ENCODE peak calls at places on chromosome 11, in six cellular contexts. C, R, N, I, S and A are unnamed samples.

GRCh38 chr11:34176980-34177319 is 71.5 kb downstream of the NAT10 start:
- DNase-seq in C (no peak), R (no peak), N (peak), I (no peak), S (no peak), A (no peak)

GRCh38 chr11:111303476-111303875 is 5.1 kb downstream of the POU2AF3 start:
- DNase-seq in C (no peak), R (no peak), N (peak), I (peak), S (no peak), A (no peak)

GRCh38 chr11:62336949-62337681 is at the start of gene ASRGL1:
- DNase-seq in C (peak), R (peak), N (peak), I (peak), S (peak), A (peak)

GRCh38 chr11:122678406-122678805 is 22.9 kb downstream of the UBASH3B start:
- DNase-seq in C (no peak), R (no peak), N (no peak), I (no peak), S (no peak), A (no peak)

GRCh38 chr11:12701815-12702214 is 27.6 kb downstream of the TEAD1 start:
- DNase-seq in C (no peak), R (no peak), N (no peak), I (no peak), S (no peak), A (no peak)

GRCh38 chr11:119509277-119509841 is 86.4 kb upstream of the THY1 start:
- DNase-seq in C (no peak), R (no peak), N (no peak), I (no peak), S (peak), A (no peak)

GRCh38 chr11:116558504-116559252 is 214.1 kb downstream of the BUD13 start:
- DNase-seq in C (no peak), R (no peak), N (no peak), I (no peak), S (peak), A (no peak)

GRCh38 chr11:133530501-133530835 is 1.8 kb downstream of the OPCML start:
- DNase-seq in C (no peak), R (no peak), N (no peak), I (no peak), S (no peak), A (no peak)

GRCh38 chr11:107653077-107653476 is 58.8 kb downstream of the SLN start:
- DNase-seq in C (no peak), R (no peak), N (no peak), I (no peak), S (no peak), A (no peak)

GRCh38 chr11:1843098-1843473 is 4.3 kb downstream of the TNNI2 start:
- DNase-seq in C (no peak), R (no peak), N (no peak), I (peak), S (no peak), A (no peak)

GRCh38 chr11:92740251-92740650 is 229.2 kb upstream of the MTNR1B start:
- DNase-seq in C (no peak), R (no peak), N (no peak), I (no peak), S (no peak), A (no peak)

GRCh38 chr11:91141655-91142054 is 918.8 kb upstream of the CHORDC1 start:
- DNase-seq in C (no peak), R (no peak), N (no peak), I (no peak), S (no peak), A (no peak)

GRCh38 chr11:45725121-45725520 is 59.7 kb upstream of the CHST1 start:
- DNase-seq in C (no peak), R (no peak), N (no peak), I (no peak), S (no peak), A (no peak)

GRCh38 chr11:13261600-13262061 is 16.0 kb upstream of the BMAL1 start:
- DNase-seq in C (no peak), R (no peak), N (no peak), I (no peak), S (peak), A (no peak)

GRCh38 chr11:26201411-26201810 is 130.5 kb upstream of the ANO3 start:
- DNase-seq in C (no peak), R (no peak), N (no peak), I (no peak), S (peak), A (no peak)

GRCh38 chr11:107011977-107012376 is 6.3 kb downstream of the GUCY1A2 start:
- DNase-seq in C (no peak), R (no peak), N (no peak), I (no peak), S (peak), A (no peak)

GRCh38 chr11:34050967-34051348 is 573 bp upstream of the CAPRIN1 start:
- DNase-seq in C (no peak), R (no peak), N (no peak), I (no peak), S (no peak), A (no peak)

GRCh38 chr11:124518900-124519541 is 24.4 kb downstream of the OR8B12 start:
- DNase-seq in C (no peak), R (no peak), N (peak), I (no peak), S (no peak), A (no peak)

GRCh38 chr11:123303924-123304323 is 108.9 kb upstream of the CLMP start:
- DNase-seq in C (peak), R (no peak), N (no peak), I (no peak), S (no peak), A (peak)

GRCh38 chr11:118139578-118139977 is 13.0 kb downstream of the SCN4B start:
- DNase-seq in C (no peak), R (no peak), N (no peak), I (no peak), S (no peak), A (no peak)

GRCh38 chr11:67027943-67028542 is 5.1 kb downstream of the SYT12 start:
- DNase-seq in C (no peak), R (no peak), N (no peak), I (no peak), S (no peak), A (no peak)

GRCh38 chr11:114776956-114777355 is 98.6 kb downstream of the NXPE2 start:
- DNase-seq in C (no peak), R (no peak), N (no peak), I (no peak), S (no peak), A (no peak)

GRCh38 chr11:88308576-88308975 is 29.0 kb downstream of the CTSC start:
- DNase-seq in C (no peak), R (no peak), N (no peak), I (no peak), S (no peak), A (no peak)

GRCh38 chr11:122140535-122140934 is 24.5 kb upstream of the BLID start:
- DNase-seq in C (no peak), R (no peak), N (no peak), I (no peak), S (peak), A (no peak)

GRCh38 chr11:19849107-19849789 is 136.6 kb downstream of the NAV2 start:
- DNase-seq in C (no peak), R (no peak), N (no peak), I (peak), S (no peak), A (no peak)

GRCh38 chr11:46105902-46106301 is 15.4 kb downstream of the PHF21A start:
- DNase-seq in C (no peak), R (no peak), N (no peak), I (no peak), S (no peak), A (no peak)

GRCh38 chr11:69156673-69157155 is 979 bp downstream of the SMIM38 start:
- DNase-seq in C (no peak), R (no peak), N (no peak), I (no peak), S (no peak), A (no peak)

GRCh38 chr11:17803751-17804334 is 69.3 kb downstream of the KCNC1 start:
- DNase-seq in C (no peak), R (no peak), N (peak), I (no peak), S (no peak), A (no peak)

GRCh38 chr11:540583-541432 is 3.5 kb downstream of the LRRC56 start:
- DNase-seq in C (no peak), R (no peak), N (no peak), I (peak), S (no peak), A (no peak)

GRCh38 chr11:130671801-130672700 is 223.6 kb downstream of the ADAMTS15 start:
- DNase-seq in C (no peak), R (no peak), N (peak), I (peak), S (peak), A (no peak)

GRCh38 chr11:129333873-129334272 is 41.8 kb upstream of the BARX2 start:
- DNase-seq in C (no peak), R (no peak), N (peak), I (no peak), S (no peak), A (no peak)

GRCh38 chr11:59550842-59551650 is 39.7 kb downstream of the OR4D9 start:
- DNase-seq in C (peak), R (peak), N (peak), I (peak), S (peak), A (peak)

GRCh38 chr11:121634889-121635288 is 182.1 kb upstream of the SORL1-AS1 start:
- DNase-seq in C (no peak), R (no peak), N (no peak), I (no peak), S (peak), A (no peak)

GRCh38 chr11:130103296-130103814 is 33.7 kb downstream of the APLP2 start:
- DNase-seq in C (no peak), R (no peak), N (no peak), I (no peak), S (peak), A (no peak)

GRCh38 chr11:68128682-68129327 is 7.6 kb upstream of the CHKA start:
- DNase-seq in C (no peak), R (no peak), N (no peak), I (peak), S (peak), A (no peak)

GRCh38 chr11:87265132-87265531 is 227.4 kb downstream of the TMEM135 start:
- DNase-seq in C (no peak), R (no peak), N (no peak), I (no peak), S (peak), A (no peak)

GRCh38 chr11:75023446-75024067 is 34.8 kb downstream of the NEU3 start:
- DNase-seq in C (no peak), R (no peak), N (no peak), I (no peak), S (no peak), A (no peak)

GRCh38 chr11:57778318-57779037 is 16.9 kb downstream of the CTNND1 start:
- DNase-seq in C (no peak), R (no peak), N (peak), I (peak), S (peak), A (no peak)